ENCODE peak calls at places on chromosomes 11 and 22, in seven cellular contexts. H is upper lobe of right lung, V is sigmoid colon, M is pancreas, U is OCI-LY7, S is transverse colon, G is prostate gland. Q is an unnamed sample.

GRCh38 chr11:112963368-112963955 is 2.2 kb downstream of the NCAM1 start:
- DNase-seq in G (no peak), S (no peak), U (no peak), V (no peak), H (peak; percentile 62), M (no peak), Q (no peak)

GRCh38 chr11:57405271-57405890 is 14.9 kb upstream of the PRG2 start:
- DNase-seq in S (no peak), G (no peak), H (no peak), U (no peak), M (no peak), V (no peak), Q (peak; percentile 32)

GRCh38 chr11:7513210-7514098 is at the start of gene PPFIBP2:
- DNase-seq in V (peak; percentile 89), H (peak; percentile 92), G (peak; percentile 94), M (peak; percentile 85), U (peak; percentile 86), S (peak; percentile 91), Q (peak; percentile 58)

GRCh38 chr11:2991477-2992233 is 474 bp downstream of the NAP1L4 start:
- DNase-seq in V (no peak), G (peak; percentile 20), M (no peak), H (peak; percentile 89), S (no peak), U (no peak), Q (no peak)

GRCh38 chr11:123321641-123322040 is 108.4 kb upstream of the GRAMD1B start:
- DNase-seq in H (no peak), G (no peak), V (no peak), U (no peak), M (no peak), S (no peak), Q (no peak)

GRCh38 chr22:49541451-49542230 is 286.0 kb downstream of the BRD1 start:
- DNase-seq in G (no peak), M (no peak), H (peak; percentile 46), U (no peak), V (peak; percentile 59), S (no peak), Q (no peak)

GRCh38 chr22:22928666-22929380 is 41.2 kb downstream of the IGLL5 start:
- DNase-seq in M (no peak), G (no peak), H (no peak), U (peak; percentile 85), S (peak; percentile 78), V (no peak), Q (peak; percentile 24)

GRCh38 chr11:65660038-65660437 is 2.7 kb downstream of the RELA start:
- DNase-seq in H (no peak), G (no peak), U (no peak), M (no peak), V (no peak), S (no peak), Q (no peak)

GRCh38 chr22:33492210-33492651 is 428.0 kb downstream of the LARGE1 start:
- DNase-seq in H (no peak), G (no peak), S (no peak), M (no peak), U (peak; percentile 23), V (no peak), Q (no peak)

GRCh38 chr11:45024357-45024756 is 73.7 kb upstream of the TP53I11 start:
- DNase-seq in U (no peak), G (no peak), M (no peak), V (no peak), H (no peak), S (no peak), Q (no peak)

DNA sequence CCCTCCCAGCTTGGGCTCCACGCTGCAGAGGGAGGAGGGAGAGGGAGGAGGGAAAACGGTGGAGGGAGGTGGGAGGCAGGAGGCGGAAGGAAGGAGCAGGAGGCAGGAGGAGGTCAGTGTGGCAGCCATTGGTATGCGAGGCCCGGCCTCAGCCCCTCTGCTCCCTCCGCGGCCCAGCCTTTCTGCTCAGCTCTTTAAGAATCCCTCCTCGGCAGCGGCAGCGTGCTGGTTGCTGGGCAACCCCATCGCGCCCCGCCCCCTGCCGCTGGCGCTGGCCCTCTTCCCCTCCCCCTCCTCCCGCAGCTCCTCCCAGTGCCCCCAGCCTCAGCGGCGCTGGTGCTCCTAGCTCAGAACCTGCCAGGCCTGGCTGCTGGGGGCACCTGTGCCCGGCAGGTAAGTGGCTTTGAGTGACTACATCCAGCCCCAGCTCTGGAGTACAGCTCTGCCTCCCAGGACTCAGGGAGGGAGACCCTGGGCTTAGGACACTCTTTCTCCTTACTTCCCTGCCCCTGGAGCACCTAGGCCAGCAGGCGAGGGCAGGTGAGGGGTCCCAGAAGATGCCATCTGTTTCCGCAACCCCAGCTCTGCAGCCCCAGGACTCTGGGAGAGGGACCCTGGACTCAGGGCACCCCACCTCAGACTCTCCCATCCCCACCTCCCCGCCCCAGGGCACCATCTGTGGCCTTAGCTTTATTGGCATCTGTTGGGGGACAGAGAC is 7.2 kb upstream of the FLRT1 start:
- DNase-seq in G (no peak), H (no peak), V (no peak), U (peak; percentile 24), S (no peak), M (no peak), Q (no peak)
- H3K4me3 ChIP-seq in G (no peak overlapping the region), H (no peak overlapping the region), V (no peak overlapping the region), U (no peak overlapping the region), S (no peak overlapping the region), M (no peak overlapping the region), Q (no peak overlapping the region)

GRCh38 chr22:43587574-43587973 is 175.8 kb downstream of the MPPED1 start:
- DNase-seq in M (no peak), U (no peak), G (no peak), H (no peak), S (no peak), V (no peak), Q (peak; percentile 22)
- H3K36me3 ChIP-seq in M (no peaks in the 10 kb centered on the region), U (no peaks in the 10 kb centered on the region), G (no peaks in the 10 kb centered on the region), H (no peaks in the 10 kb centered on the region), S (no peaks in the 10 kb centered on the region), V (no peaks in the 10 kb centered on the region), Q (no peaks in the 10 kb centered on the region)

GRCh38 chr11:73528420-73528819 is 69.5 kb downstream of the FAM168A start:
- DNase-seq in V (no peak), U (no peak), M (no peak), S (no peak), G (no peak), H (no peak), Q (no peak)

GRCh38 chr11:73528013-73528412 is 69.9 kb downstream of the FAM168A start:
- DNase-seq in M (no peak), U (no peak), V (no peak), H (no peak), G (no peak), S (no peak), Q (no peak)

GRCh38 chr11:73531386-73531785 is 66.5 kb downstream of the FAM168A start:
- DNase-seq in U (no peak), G (no peak), M (no peak), V (no peak), H (no peak), S (no peak), Q (no peak)

GRCh38 chr11:73528877-73529530 is 68.9 kb downstream of the FAM168A start:
- DNase-seq in V (no peak), M (peak; percentile 10), G (no peak), U (no peak), S (no peak), H (no peak), Q (no peak)

GRCh38 chr11:73530109-73530508 is 67.8 kb downstream of the FAM168A start:
- DNase-seq in V (no peak), H (no peak), G (no peak), S (no peak), M (no peak), U (peak; percentile 18), Q (no peak)
- TF ChIP-seq CTCF in V (no peak), H (no peak), G (no peak), S (peak; percentile 24), M (no peak), U (peak; percentile 71), Q (peak; percentile 20)

DNA sequence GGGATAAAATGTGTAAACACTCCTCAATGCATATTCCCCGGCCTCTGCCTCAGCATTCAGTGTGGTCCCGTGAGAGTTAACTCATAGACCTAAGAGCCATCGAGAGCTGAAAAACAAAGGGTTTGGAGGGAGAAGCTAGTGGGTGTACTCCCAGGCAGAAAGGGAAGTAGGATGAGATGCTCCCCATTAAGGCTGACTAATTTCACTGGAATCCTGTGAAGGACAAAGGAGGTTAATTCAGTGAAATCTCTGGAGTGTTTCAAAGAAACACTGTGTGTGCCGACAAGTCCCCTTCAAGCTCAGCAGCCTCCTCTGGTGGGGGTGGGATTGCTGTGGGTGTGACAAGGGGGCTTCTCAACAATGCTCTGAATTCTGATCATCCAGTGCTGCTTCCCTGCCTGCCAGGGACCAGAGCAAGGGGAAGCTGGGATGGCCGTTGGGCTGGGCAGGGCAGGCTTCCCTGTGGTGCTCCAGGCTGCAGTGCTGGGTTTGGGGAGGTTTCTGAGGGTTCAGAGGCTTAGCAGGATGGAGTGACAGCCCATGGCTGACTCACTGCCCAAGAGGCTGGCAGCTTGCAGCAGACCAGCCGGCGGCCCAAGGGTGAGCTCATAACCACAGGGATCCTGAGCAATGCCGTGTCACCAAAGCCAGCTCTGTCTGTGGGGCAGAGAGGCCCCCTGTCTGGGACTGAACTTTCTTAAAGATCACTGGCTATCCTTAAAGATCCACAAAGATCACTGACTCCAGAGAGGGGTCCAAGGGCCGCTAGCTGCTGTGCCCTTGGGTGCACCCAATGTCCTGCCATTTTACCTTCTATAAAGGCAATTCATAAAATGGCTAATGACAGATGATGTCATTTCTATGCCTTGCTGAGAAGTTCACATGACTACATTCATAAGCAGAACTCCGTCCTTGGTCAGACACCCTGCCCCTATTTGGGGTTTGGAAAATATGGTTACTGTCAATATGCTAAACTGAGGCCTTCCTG is 61.3 kb upstream of the BMAL1 start:
- DNase-seq in G (no peak), M (no peak), U (no peak), V (no peak), H (no peak), S (no peak), Q (peak; percentile 96)
- H3K4me3 ChIP-seq in G (no peak overlapping the region), M (no peak overlapping the region), U (no peak overlapping the region), V (no peak overlapping the region), H (no peak overlapping the region), S (no peak overlapping the region), Q (no peak overlapping the region)

GRCh38 chr11:68813778-68814177 is 27.9 kb downstream of the CPT1A start:
- DNase-seq in M (no peak), S (no peak), U (no peak), V (no peak), G (no peak), H (no peak), Q (no peak)
- H3K36me3 ChIP-seq in M (no peaks in the 10 kb centered on the region), S (no peaks in the 10 kb centered on the region), U (no peaks in the 10 kb centered on the region), V (peaks cover 50% of the 10 kb centered on the region), G (no peaks in the 10 kb centered on the region), H (peaks cover 62% of the 10 kb centered on the region), Q (peaks cover 3% of the 10 kb centered on the region)

DNA sequence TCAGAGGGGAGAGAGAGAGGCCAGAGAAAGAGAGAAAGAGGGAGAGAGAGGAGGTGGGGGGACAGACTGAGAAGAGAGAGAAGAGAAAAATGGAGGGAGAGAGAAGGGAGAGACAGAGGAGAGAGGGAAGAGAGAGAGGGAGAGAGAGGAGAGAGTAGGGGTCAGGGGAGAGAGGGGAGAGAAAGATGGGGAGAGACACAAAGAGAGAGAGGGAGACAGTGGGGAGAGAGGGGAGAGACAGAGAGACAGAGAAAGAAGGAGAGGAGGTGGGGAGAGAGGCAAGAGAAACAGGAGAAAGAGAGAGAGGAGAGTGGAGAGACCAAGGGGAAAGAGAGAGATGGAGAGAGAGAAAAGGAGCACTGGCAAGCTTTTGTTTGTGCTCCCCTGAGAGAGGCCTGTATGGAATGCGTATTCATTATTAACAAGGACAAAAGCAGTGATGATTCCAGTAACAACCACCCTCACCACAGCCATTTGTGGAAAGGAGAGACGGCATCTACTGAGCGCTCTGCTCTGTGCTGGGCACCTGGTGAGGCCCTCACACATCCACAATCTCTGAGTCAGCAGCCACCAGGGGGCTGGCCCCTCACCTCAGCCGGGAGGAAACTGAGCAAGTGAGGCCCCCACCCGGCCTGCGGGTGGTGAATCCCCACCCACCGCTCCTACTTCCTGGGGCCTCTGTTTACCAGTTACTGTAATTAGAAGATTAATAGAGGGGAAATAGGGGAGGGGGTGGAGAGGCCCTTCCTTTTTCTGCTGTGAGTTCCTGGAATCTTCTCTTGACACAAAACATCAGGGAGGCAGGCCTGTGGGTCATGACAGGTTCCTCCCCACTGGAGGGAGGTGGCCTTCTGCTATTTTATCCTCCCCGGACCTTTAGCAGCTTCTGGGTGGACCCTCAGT is 14.7 kb upstream of the MIAT start:
- DNase-seq in S (peak; percentile 53), H (no peak), U (peak; percentile 86), G (no peak), M (no peak), V (no peak), Q (no peak)
- TF ChIP-seq CTCF in S (no peak), H (no peak), U (peak; percentile 74), G (no peak), M (no peak), V (no peak), Q (no peak)